ENCODE peak calls at places on chromosomes 12 and 14, in five cellular contexts. X, D, B, O and J are unnamed samples.
A peak's percentile ranks its signal among the peaks of the same experiment; 100 is the strongest.

GRCh38 chr14:59728294-59728693 is 142.3 kb downstream of the RTN1 start:
- DNase-seq in B (no peak), X (no peak), D (no peak), O (no peak), J (no peak)

GRCh38 chr14:105647784-105648608 is 121.6 kb downstream of the TMEM121 start:
- DNase-seq in D (no peak), B (no peak), O (no peak), X (no peak), J (no peak)

GRCh38 chr12:82069931-82070514 is 288.2 kb downstream of the CCDC59 start:
- DNase-seq in X (no peak), O (no peak), D (no peak), B (no peak), J (no peak)

GRCh38 chr14:62645649-62646048 is 399.6 kb downstream of the KCNH5 start:
- DNase-seq in B (no peak), O (no peak), X (no peak), D (no peak), J (no peak)

GRCh38 chr12:53205747-53206146 is 1.3 kb downstream of the ITGB7 start:
- DNase-seq in X (no peak), B (no peak), O (no peak), D (no peak), J (no peak)

GRCh38 chr14:31927348-31927826 is 149.7 kb upstream of the ARHGAP5 start:
- DNase-seq in B (no peak), O (peak; percentile 44), D (no peak), X (no peak), J (no peak)

GRCh38 chr14:93946506-93947170 is 19.5 kb downstream of the FAM181A start:
- DNase-seq in O (no peak), D (no peak), B (no peak), X (no peak), J (no peak)

GRCh38 chr14:22872833-22873520 is 1.4 kb downstream of the LRP10 start:
- DNase-seq in D (no peak), B (no peak), O (no peak), X (no peak), J (no peak)

GRCh38 chr12:45242180-45242579 is 26.3 kb downstream of the ANO6 start:
- DNase-seq in B (no peak), X (no peak), D (no peak), O (no peak), J (no peak)

GRCh38 chr14:31968107-31968810 is 108.8 kb upstream of the ARHGAP5 start:
- DNase-seq in D (no peak), B (no peak), O (peak; percentile 86), X (no peak), J (peak; percentile 85)

GRCh38 chr12:130875193-130875592 is 3.3 kb downstream of the RAN start:
- DNase-seq in O (no peak), B (no peak), X (no peak), D (no peak), J (no peak)

GRCh38 chr12:113325938-113326337 is 9.0 kb downstream of the SLC8B1 start:
- DNase-seq in O (no peak), D (no peak), B (peak; percentile 78), X (no peak), J (no peak)

GRCh38 chr12:89695100-89695499 is 13.5 kb downstream of the ATP2B1 start:
- DNase-seq in O (no peak), X (no peak), D (no peak), B (no peak), J (no peak)

GRCh38 chr14:32078030-32078793 is 1.1 kb downstream of the ARHGAP5 start:
- DNase-seq in B (peak; percentile 69), D (peak; percentile 17), X (no peak), O (peak; percentile 70), J (peak; percentile 95)

GRCh38 chr14:92026548-92027190 is 13.2 kb downstream of the TRIP11 start:
- DNase-seq in O (no peak), B (no peak), D (no peak), X (no peak), J (no peak)

GRCh38 chr12:89350661-89351488 is 1.4 kb downstream of the DUSP6 start:
- DNase-seq in D (no peak), B (peak; percentile 69), X (no peak), O (no peak), J (no peak)

GRCh38 chr12:32821293-32822089 is 65.8 kb upstream of the YARS2 start:
- DNase-seq in D (no peak), X (no peak), B (no peak), O (no peak), J (no peak)

GRCh38 chr14:104202259-104203070 is 64.1 kb downstream of the KIF26A start:
- DNase-seq in O (no peak), X (no peak), D (no peak), B (no peak), J (no peak)

GRCh38 chr12:92544321-92544720 is 158.5 kb upstream of the PLEKHG7 start:
- DNase-seq in X (no peak), D (no peak), O (no peak), B (no peak), J (no peak)
- TF ChIP-seq POLR2A in X (no peak), D (no peak), O (no peak), B (no peak), J (no peak)

GRCh38 chr14:102781063-102781462 is 3.8 kb downstream of the TRAF3 start:
- DNase-seq in D (no peak), X (no peak), O (no peak), B (no peak), J (no peak)
- H3K4me1 ChIP-seq in D (peaks cover 11% of the 10 kb centered on the region), X (peaks cover 15% of the 10 kb centered on the region), O (peaks cover 42% of the 10 kb centered on the region), B (no peaks in the 10 kb centered on the region), J (peaks cover 16% of the 10 kb centered on the region)

GRCh38 chr14:77641534-77642341 is 25.3 kb upstream of the SPTLC2 start:
- DNase-seq in D (no peak), B (peak; percentile 89), X (no peak), O (no peak), J (no peak)
- TF ChIP-seq POLR2AphosphoS5 in D (no peak), B (peak; percentile 65), X (no peak), O (no peak), J (peak; percentile 46)

GRCh38 chr12:120394483-120395367 is 25.8 kb upstream of the MSI1 start:
- DNase-seq in O (no peak), B (no peak), X (no peak), D (no peak), J (no peak)

GRCh38 chr12:120388711-120389431 is 19.9 kb upstream of the MSI1 start:
- DNase-seq in D (no peak), X (no peak), O (no peak), B (no peak), J (no peak)

GRCh38 chr12:120390540-120391120 is 21.7 kb upstream of the MSI1 start:
- DNase-seq in D (no peak), X (no peak), O (no peak), B (no peak), J (no peak)
- TF ChIP-seq POLR2A in D (no peak), X (no peak), O (no peak), B (no peak), J (no peak)

GRCh38 chr14:53883739-53884138 is 72.9 kb downstream of the BMP4 start:
- DNase-seq in X (no peak), O (no peak), B (no peak), D (no peak), J (no peak)
- H3K4me1 ChIP-seq in X (peaks cover 45% of the 10 kb centered on the region), O (peaks cover 87% of the 10 kb centered on the region), B (no peaks in the 10 kb centered on the region), D (no peaks in the 10 kb centered on the region), J (no peaks in the 10 kb centered on the region)

GRCh38 chr12:57888407-57889157 is 42.1 kb upstream of the CTDSP2 start:
- DNase-seq in D (no peak), O (no peak), B (no peak), X (no peak), J (no peak)
- TF ChIP-seq POLR2AphosphoS5 in D (no peak), O (no peak), B (peak; percentile 58), X (no peak), J (peak; percentile 64)

GRCh38 chr14:21023174-21023573 is 1.7 kb downstream of the NDRG2 start:
- DNase-seq in B (no peak), O (no peak), X (no peak), D (no peak), J (no peak)

GRCh38 chr14:21023817-21024667 is 819 bp downstream of the NDRG2 start:
- DNase-seq in O (peak; percentile 59), B (no peak), D (no peak), X (no peak), J (no peak)

GRCh38 chr14:21026251-21026987 is 1.6 kb upstream of the NDRG2 start:
- DNase-seq in D (no peak), B (peak; percentile 82), O (no peak), X (no peak), J (no peak)

GRCh38 chr14:21025374-21026151 is 702 bp upstream of the NDRG2 start:
- DNase-seq in D (peak; percentile 66), B (peak; percentile 96), X (no peak), O (no peak), J (peak; percentile 94)

DNA sequence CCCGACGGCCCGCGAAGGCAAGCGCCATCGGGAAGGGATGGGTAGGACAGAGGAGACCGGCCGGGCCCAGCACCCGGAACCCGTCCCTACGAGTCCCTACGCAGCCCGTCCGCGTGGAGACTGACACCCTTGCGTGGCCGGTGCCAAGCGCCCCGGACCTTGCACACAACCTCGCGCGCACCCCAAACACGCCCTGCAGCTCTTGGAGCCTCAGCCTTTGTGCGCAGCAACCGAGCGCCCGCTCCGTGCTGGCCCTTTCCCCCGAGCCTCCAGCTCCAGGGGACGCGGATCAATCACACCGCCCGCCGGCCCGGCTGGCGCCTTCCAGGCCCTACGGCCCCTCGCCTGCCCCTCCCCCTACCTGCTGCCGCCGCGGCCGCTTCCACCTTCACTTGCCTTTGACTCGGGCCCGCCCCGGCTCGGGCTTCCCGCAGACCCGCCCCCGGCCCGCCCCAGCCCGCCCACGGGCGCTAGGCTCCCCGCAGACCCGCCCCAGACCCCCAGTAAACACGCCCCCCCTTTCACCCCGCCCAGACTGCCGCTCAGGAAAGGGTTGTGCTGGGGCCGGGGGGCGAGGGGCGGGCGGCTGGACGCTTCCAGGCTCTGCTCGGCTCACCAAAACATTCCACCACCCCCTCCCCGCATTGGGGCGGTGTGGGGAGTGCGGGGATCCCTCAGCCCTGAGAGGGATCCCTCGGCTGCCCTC is at the start of gene NDRG2:
- DNase-seq in B (peak; percentile 94), O (peak; percentile 84), X (no peak), D (peak; percentile 92), J (peak; percentile 95)
- TF ChIP-seq POLR2A in B (no peak), O (peak; percentile 78), X (no peak), D (peak; percentile 65), J (no peak)